ENCODE peak calls at places on chromosome 5, in ten cellular contexts. One of them, this sample, is unnamed.
A peak's percentile ranks its signal among the peaks of the same experiment; 100 is the strongest.

GRCh38 chr5:112684737-112685136 is 52.9 kb upstream of the APC start:
- DNase-seq in foreskin fibroblast: peak; percentile 34
- DNase-seq in fibroblast of pulmonary artery: peak; percentile 49
- DNase-seq in GM13976: no peak
- DNase-seq in uterus: peak; percentile 26
- DNase-seq in GM06990: no peak
- DNase-seq in suprapubic skin: no peak
- DNase-seq in breast epithelium: no peak
- DNase-seq in PC-9: no peak
- DNase-seq in GM12878: no peak
- DNase-seq in this sample: no peak

GRCh38 chr5:149310488-149310887 is 34.8 kb upstream of the GRPEL2 start:
- DNase-seq in PC-9: no peak
- DNase-seq in breast epithelium: no peak
- DNase-seq in foreskin fibroblast: no peak
- DNase-seq in GM06990: no peak
- DNase-seq in uterus: no peak
- DNase-seq in fibroblast of pulmonary artery: no peak
- DNase-seq in suprapubic skin: no peak
- DNase-seq in GM12878: no peak
- DNase-seq in GM13976: no peak
- DNase-seq in this sample: no peak

GRCh38 chr5:17282283-17283120 is 65.1 kb downstream of the BASP1 start:
- DNase-seq in uterus: no peak
- DNase-seq in GM06990: peak; percentile 73
- DNase-seq in GM13976: peak; percentile 73
- DNase-seq in fibroblast of pulmonary artery: no peak
- DNase-seq in breast epithelium: no peak
- DNase-seq in suprapubic skin: no peak
- DNase-seq in GM12878: peak; percentile 91
- DNase-seq in foreskin fibroblast: no peak
- DNase-seq in PC-9: no peak
- DNase-seq in this sample: no peak

GRCh38 chr5:107467137-107467932 is 203.4 kb downstream of the EFNA5 start:
- DNase-seq in GM12878: no peak
- DNase-seq in fibroblast of pulmonary artery: no peak
- DNase-seq in suprapubic skin: no peak
- DNase-seq in GM06990: no peak
- DNase-seq in foreskin fibroblast: no peak
- DNase-seq in PC-9: no peak
- DNase-seq in GM13976: no peak
- DNase-seq in uterus: no peak
- DNase-seq in breast epithelium: no peak
- DNase-seq in this sample: no peak

GRCh38 chr5:43367909-43368648 is 44.1 kb downstream of the CCL28 start:
- DNase-seq in fibroblast of pulmonary artery: peak; percentile 51
- DNase-seq in PC-9: no peak
- DNase-seq in suprapubic skin: no peak
- DNase-seq in uterus: no peak
- DNase-seq in breast epithelium: no peak
- DNase-seq in GM13976: no peak
- DNase-seq in GM12878: no peak
- DNase-seq in GM06990: no peak
- DNase-seq in foreskin fibroblast: peak; percentile 27
- DNase-seq in this sample: no peak

GRCh38 chr5:137167187-137167586 is 331.9 kb downstream of the SPOCK1 start:
- DNase-seq in GM12878: no peak
- DNase-seq in GM13976: no peak
- DNase-seq in GM06990: no peak
- DNase-seq in suprapubic skin: no peak
- DNase-seq in foreskin fibroblast: peak; percentile 14
- DNase-seq in breast epithelium: no peak
- DNase-seq in uterus: no peak
- DNase-seq in fibroblast of pulmonary artery: peak; percentile 31
- DNase-seq in PC-9: no peak
- DNase-seq in this sample: no peak

GRCh38 chr5:58255970-58256369 is 203.9 kb downstream of the PLK2 start:
- DNase-seq in GM06990: no peak
- DNase-seq in suprapubic skin: no peak
- DNase-seq in uterus: no peak
- DNase-seq in breast epithelium: no peak
- DNase-seq in GM13976: no peak
- DNase-seq in fibroblast of pulmonary artery: peak; percentile 40
- DNase-seq in foreskin fibroblast: no peak
- DNase-seq in GM12878: no peak
- DNase-seq in PC-9: no peak
- DNase-seq in this sample: no peak

GRCh38 chr5:38381361-38381760 is 123.0 kb downstream of the EGFLAM start:
- DNase-seq in GM12878: no peak
- DNase-seq in uterus: no peak
- DNase-seq in fibroblast of pulmonary artery: no peak
- DNase-seq in foreskin fibroblast: peak; percentile 72
- DNase-seq in PC-9: no peak
- DNase-seq in GM13976: no peak
- DNase-seq in suprapubic skin: no peak
- DNase-seq in breast epithelium: no peak
- DNase-seq in GM06990: no peak
- DNase-seq in this sample: no peak

GRCh38 chr5:37601163-37601562 is 222.0 kb downstream of the WDR70 start:
- DNase-seq in GM06990: no peak
- DNase-seq in PC-9: no peak
- DNase-seq in GM13976: no peak
- DNase-seq in suprapubic skin: no peak
- DNase-seq in uterus: no peak
- DNase-seq in GM12878: no peak
- DNase-seq in foreskin fibroblast: no peak
- DNase-seq in fibroblast of pulmonary artery: no peak
- DNase-seq in breast epithelium: no peak
- DNase-seq in this sample: no peak

DNA sequence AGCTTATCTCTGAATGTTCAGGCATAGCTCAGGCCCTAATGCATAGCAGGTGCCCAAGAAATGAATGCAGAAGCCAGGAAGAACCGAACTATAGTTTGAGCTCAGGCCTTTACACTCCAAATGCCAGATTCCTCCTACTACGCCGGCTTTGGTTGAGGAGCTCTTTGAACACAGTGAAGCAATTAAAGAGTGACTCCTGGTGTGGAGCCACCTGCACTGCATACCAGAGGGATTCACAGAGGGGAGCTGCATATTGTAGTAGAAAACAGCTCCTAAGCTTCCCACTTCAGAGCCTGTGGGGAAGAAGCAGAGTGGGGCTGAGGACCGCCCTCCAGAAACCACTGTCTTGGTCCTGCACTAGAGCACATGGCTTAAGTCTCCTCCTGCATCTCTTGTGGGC is 14.5 kb upstream of the KCNMB1 start:
- DNase-seq in GM06990: no peak
- DNase-seq in foreskin fibroblast: no peak
- DNase-seq in suprapubic skin: peak; percentile 37
- DNase-seq in breast epithelium: no peak
- DNase-seq in uterus: no peak
- DNase-seq in PC-9: no peak
- DNase-seq in GM13976: no peak
- DNase-seq in GM12878: no peak
- DNase-seq in fibroblast of pulmonary artery: no peak
- DNase-seq in this sample: no peak
- TF ChIP-seq CTCF in GM06990: no peak
- TF ChIP-seq CTCF in foreskin fibroblast: no peak
- TF ChIP-seq CTCF in suprapubic skin: no peak
- TF ChIP-seq CTCF in breast epithelium: no peak
- TF ChIP-seq CTCF in uterus: no peak
- TF ChIP-seq CTCF in PC-9: peak; percentile 35
- TF ChIP-seq CTCF in GM13976: no peak
- TF ChIP-seq CTCF in GM12878: no peak
- TF ChIP-seq CTCF in fibroblast of pulmonary artery: no peak
- TF ChIP-seq CTCF in this sample: no peak

GRCh38 chr5:179468696-179469095 is 81.7 kb upstream of the RUFY1 start:
- DNase-seq in breast epithelium: no peak
- DNase-seq in GM13976: no peak
- DNase-seq in foreskin fibroblast: no peak
- DNase-seq in GM12878: no peak
- DNase-seq in suprapubic skin: no peak
- DNase-seq in uterus: no peak
- DNase-seq in fibroblast of pulmonary artery: no peak
- DNase-seq in PC-9: no peak
- DNase-seq in GM06990: no peak
- DNase-seq in this sample: no peak
- TF ChIP-seq CTCF in breast epithelium: no peak
- TF ChIP-seq CTCF in GM13976: no peak
- TF ChIP-seq CTCF in foreskin fibroblast: no peak
- TF ChIP-seq CTCF in GM12878: no peak
- TF ChIP-seq CTCF in suprapubic skin: no peak
- TF ChIP-seq CTCF in uterus: no peak
- TF ChIP-seq CTCF in fibroblast of pulmonary artery: no peak
- TF ChIP-seq CTCF in PC-9: no peak
- TF ChIP-seq CTCF in GM06990: no peak
- TF ChIP-seq CTCF in this sample: no peak

GRCh38 chr5:6711409-6712135 is 1.7 kb upstream of the TENT4A start:
- DNase-seq in foreskin fibroblast: no peak
- DNase-seq in GM12878: no peak
- DNase-seq in breast epithelium: no peak
- DNase-seq in uterus: no peak
- DNase-seq in GM06990: no peak
- DNase-seq in GM13976: no peak
- DNase-seq in suprapubic skin: no peak
- DNase-seq in PC-9: no peak
- DNase-seq in fibroblast of pulmonary artery: no peak
- DNase-seq in this sample: no peak

GRCh38 chr5:6713274-6714181 is at the start of gene TENT4A:
- DNase-seq in foreskin fibroblast: peak; percentile 54
- DNase-seq in suprapubic skin: no peak
- DNase-seq in fibroblast of pulmonary artery: no peak
- DNase-seq in GM06990: no peak
- DNase-seq in GM13976: peak; percentile 98
- DNase-seq in uterus: peak; percentile 54
- DNase-seq in PC-9: peak; percentile 38
- DNase-seq in breast epithelium: no peak
- DNase-seq in GM12878: no peak
- DNase-seq in this sample: no peak

GRCh38 chr5:6714221-6715041 is 1.2 kb downstream of the TENT4A start:
- DNase-seq in PC-9: peak; percentile 52
- DNase-seq in GM13976: no peak
- DNase-seq in GM12878: no peak
- DNase-seq in breast epithelium: no peak
- DNase-seq in suprapubic skin: no peak
- DNase-seq in uterus: no peak
- DNase-seq in GM06990: peak; percentile 48
- DNase-seq in fibroblast of pulmonary artery: no peak
- DNase-seq in foreskin fibroblast: peak; percentile 43
- DNase-seq in this sample: no peak

GRCh38 chr5:6712136-6712581 is 1.1 kb upstream of the TENT4A start:
- DNase-seq in suprapubic skin: no peak
- DNase-seq in foreskin fibroblast: peak; percentile 80
- DNase-seq in GM12878: no peak
- DNase-seq in GM13976: peak; percentile 55
- DNase-seq in GM06990: peak; percentile 80
- DNase-seq in PC-9: peak; percentile 65
- DNase-seq in uterus: peak; percentile 50
- DNase-seq in fibroblast of pulmonary artery: peak; percentile 58
- DNase-seq in breast epithelium: no peak
- DNase-seq in this sample: no peak

DNA sequence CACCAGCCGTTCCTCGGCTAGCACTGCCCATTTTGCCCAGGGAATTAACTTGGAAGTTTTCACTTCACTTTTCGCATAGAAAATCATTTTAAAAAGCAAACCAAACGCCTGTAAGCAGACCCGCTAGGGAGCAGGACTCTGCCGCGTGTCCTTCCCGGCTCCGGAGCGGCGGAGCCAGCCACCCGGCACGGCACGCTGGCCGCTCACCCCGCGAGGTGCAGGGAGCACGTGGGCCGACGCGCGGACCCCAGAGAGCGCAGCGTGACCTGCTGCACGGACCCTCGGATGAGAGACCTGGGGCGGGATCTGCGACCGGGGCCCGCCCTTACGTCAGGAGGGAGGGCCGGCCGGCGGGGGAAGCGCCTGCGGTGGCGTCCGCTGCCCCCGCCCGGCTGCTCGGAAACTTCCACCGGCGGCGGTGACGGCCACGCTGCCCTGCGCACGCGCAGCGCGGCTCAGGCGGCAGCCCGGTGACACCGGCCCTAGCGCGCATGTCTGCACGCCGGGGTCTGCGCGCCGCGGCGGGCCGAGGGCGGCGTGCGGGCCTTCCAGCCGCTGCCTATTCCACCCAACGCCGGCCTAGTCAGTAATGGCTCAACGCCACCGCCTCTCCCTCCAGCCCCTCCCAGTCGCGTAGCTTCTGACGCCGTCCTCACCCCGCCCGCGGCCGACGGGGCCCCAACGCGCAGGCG is 504 bp upstream of the TENT4A start:
- DNase-seq in foreskin fibroblast: peak; percentile 99
- DNase-seq in GM13976: peak; percentile 91
- DNase-seq in fibroblast of pulmonary artery: peak; percentile 97
- DNase-seq in PC-9: peak; percentile 100
- DNase-seq in GM12878: peak; percentile 72
- DNase-seq in uterus: peak; percentile 97
- DNase-seq in breast epithelium: peak; percentile 95
- DNase-seq in suprapubic skin: peak; percentile 97
- DNase-seq in GM06990: peak; percentile 99
- DNase-seq in this sample: peak; percentile 81
- TF ChIP-seq CTCF in foreskin fibroblast: no peak
- TF ChIP-seq CTCF in GM13976: peak; percentile 3
- TF ChIP-seq CTCF in fibroblast of pulmonary artery: no peak
- TF ChIP-seq CTCF in PC-9: peak; percentile 15
- TF ChIP-seq CTCF in GM12878: no peak
- TF ChIP-seq CTCF in uterus: peak; percentile 40
- TF ChIP-seq CTCF in breast epithelium: no peak
- TF ChIP-seq CTCF in suprapubic skin: no peak
- TF ChIP-seq CTCF in GM06990: no peak
- TF ChIP-seq CTCF in this sample: no peak

DNA sequence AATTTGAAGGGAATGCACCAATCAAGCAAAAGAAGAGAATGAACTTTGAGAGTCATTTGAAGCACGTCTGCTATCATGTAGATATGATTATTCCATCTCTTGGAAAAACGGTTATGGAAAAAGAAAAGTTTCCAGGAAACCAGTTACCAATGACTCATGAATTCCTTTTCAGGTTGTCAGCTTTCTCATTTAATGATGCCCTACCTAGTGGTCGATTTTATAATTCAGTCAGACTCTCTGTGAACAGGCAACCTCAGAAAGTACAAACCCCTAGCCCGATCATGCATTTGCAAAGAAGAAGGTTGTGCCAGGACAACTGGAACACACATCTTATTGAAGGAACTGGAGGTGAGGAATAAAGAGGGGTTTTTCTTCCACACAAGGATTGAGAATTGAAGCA is 355.1 kb upstream of the GRIA1 start:
- DNase-seq in uterus: no peak
- DNase-seq in fibroblast of pulmonary artery: peak; percentile 3
- DNase-seq in foreskin fibroblast: peak; percentile 31
- DNase-seq in GM13976: no peak
- DNase-seq in breast epithelium: no peak
- DNase-seq in GM12878: no peak
- DNase-seq in GM06990: no peak
- DNase-seq in suprapubic skin: no peak
- DNase-seq in PC-9: no peak
- DNase-seq in this sample: no peak
- TF ChIP-seq CTCF in uterus: no peak
- TF ChIP-seq CTCF in fibroblast of pulmonary artery: no peak
- TF ChIP-seq CTCF in foreskin fibroblast: no peak
- TF ChIP-seq CTCF in GM13976: no peak
- TF ChIP-seq CTCF in breast epithelium: no peak
- TF ChIP-seq CTCF in GM12878: no peak
- TF ChIP-seq CTCF in GM06990: no peak
- TF ChIP-seq CTCF in suprapubic skin: no peak
- TF ChIP-seq CTCF in PC-9: no peak
- TF ChIP-seq CTCF in this sample: no peak

This sample was measured in omental fat pad.